ENCODE peak calls at places on chromosomes 12 and 14, in seven cellular contexts. One of them, this sample, is unnamed.
A peak's percentile ranks its signal among the peaks of the same experiment; 100 is the strongest.

GRCh38 chr12:20369164-20370000 is 1.0 kb downstream of the PDE3A start:
- DNase-seq in AG09319: no peak
- DNase-seq in brain microvascular endothelial cell: peak; percentile 70
- DNase-seq in GM13976: peak; percentile 35
- DNase-seq in fibroblast of pulmonary artery: peak; percentile 77
- DNase-seq in NB4: peak; percentile 85
- DNase-seq in B cell: no peak
- DNase-seq in this sample: no peak

GRCh38 chr14:75003250-75004027 is 718 bp downstream of the EIF2B2 start:
- DNase-seq in GM13976: no peak
- DNase-seq in NB4: peak; percentile 10
- DNase-seq in brain microvascular endothelial cell: no peak
- DNase-seq in AG09319: no peak
- DNase-seq in B cell: peak; percentile 12
- DNase-seq in fibroblast of pulmonary artery: no peak
- DNase-seq in this sample: no peak

GRCh38 chr12:123126294-123127144 is 24.4 kb downstream of the PITPNM2 start:
- DNase-seq in AG09319: peak; percentile 92
- DNase-seq in NB4: peak; percentile 49
- DNase-seq in brain microvascular endothelial cell: peak; percentile 99
- DNase-seq in GM13976: no peak
- DNase-seq in B cell: no peak
- DNase-seq in fibroblast of pulmonary artery: peak; percentile 98
- DNase-seq in this sample: no peak

GRCh38 chr12:123550700-123551099 is 17.2 kb upstream of the RILPL1 start:
- DNase-seq in fibroblast of pulmonary artery: no peak
- DNase-seq in B cell: no peak
- DNase-seq in NB4: no peak
- DNase-seq in GM13976: no peak
- DNase-seq in brain microvascular endothelial cell: no peak
- DNase-seq in AG09319: no peak
- DNase-seq in this sample: no peak

GRCh38 chr12:101566318-101566717 is 28.5 kb upstream of the MYBPC1 start:
- DNase-seq in B cell: no peak
- DNase-seq in brain microvascular endothelial cell: no peak
- DNase-seq in NB4: peak; percentile 33
- DNase-seq in fibroblast of pulmonary artery: no peak
- DNase-seq in GM13976: no peak
- DNase-seq in AG09319: no peak
- DNase-seq in this sample: no peak

GRCh38 chr14:99817331-99817730 is 24.1 kb downstream of the EML1 start:
- DNase-seq in NB4: no peak
- DNase-seq in brain microvascular endothelial cell: no peak
- DNase-seq in AG09319: no peak
- DNase-seq in B cell: no peak
- DNase-seq in GM13976: no peak
- DNase-seq in fibroblast of pulmonary artery: no peak
- DNase-seq in this sample: no peak

GRCh38 chr14:26026384-26026783 is 571.4 kb downstream of the NOVA1 start:
- DNase-seq in AG09319: no peak
- DNase-seq in fibroblast of pulmonary artery: no peak
- DNase-seq in GM13976: no peak
- DNase-seq in B cell: no peak
- DNase-seq in NB4: no peak
- DNase-seq in brain microvascular endothelial cell: no peak
- DNase-seq in this sample: no peak

GRCh38 chr12:124332068-124332672 is 37.3 kb downstream of the RFLNA start:
- DNase-seq in fibroblast of pulmonary artery: no peak
- DNase-seq in brain microvascular endothelial cell: no peak
- DNase-seq in B cell: no peak
- DNase-seq in NB4: peak; percentile 37
- DNase-seq in GM13976: no peak
- DNase-seq in AG09319: no peak
- DNase-seq in this sample: no peak

GRCh38 chr14:88995437-88996198 is 171.2 kb downstream of the TTC8 start:
- DNase-seq in B cell: no peak
- DNase-seq in NB4: no peak
- DNase-seq in AG09319: peak; percentile 95
- DNase-seq in fibroblast of pulmonary artery: peak; percentile 66
- DNase-seq in GM13976: no peak
- DNase-seq in brain microvascular endothelial cell: no peak
- DNase-seq in this sample: peak; percentile 96

GRCh38 chr12:87931764-87932163 is 97.4 kb downstream of the C12orf50 start:
- DNase-seq in AG09319: no peak
- DNase-seq in GM13976: no peak
- DNase-seq in B cell: no peak
- DNase-seq in NB4: no peak
- DNase-seq in brain microvascular endothelial cell: peak; percentile 63
- DNase-seq in fibroblast of pulmonary artery: peak; percentile 8
- DNase-seq in this sample: no peak

GRCh38 chr14:58643366-58643765 is 5.6 kb downstream of the DACT1 start:
- DNase-seq in fibroblast of pulmonary artery: no peak
- DNase-seq in brain microvascular endothelial cell: no peak
- DNase-seq in NB4: no peak
- DNase-seq in GM13976: no peak
- DNase-seq in B cell: no peak
- DNase-seq in AG09319: no peak
- DNase-seq in this sample: no peak

GRCh38 chr12:109972821-109973220 is 23.3 kb downstream of the GIT2 start:
- DNase-seq in GM13976: no peak
- DNase-seq in B cell: no peak
- DNase-seq in brain microvascular endothelial cell: no peak
- DNase-seq in AG09319: no peak
- DNase-seq in NB4: no peak
- DNase-seq in fibroblast of pulmonary artery: no peak
- DNase-seq in this sample: no peak

GRCh38 chr12:109968032-109968420 is 28.1 kb downstream of the GIT2 start:
- DNase-seq in fibroblast of pulmonary artery: no peak
- DNase-seq in AG09319: no peak
- DNase-seq in B cell: no peak
- DNase-seq in NB4: no peak
- DNase-seq in brain microvascular endothelial cell: no peak
- DNase-seq in GM13976: no peak
- DNase-seq in this sample: no peak

GRCh38 chr12:109966531-109966930 is 29.6 kb downstream of the GIT2 start:
- DNase-seq in brain microvascular endothelial cell: no peak
- DNase-seq in fibroblast of pulmonary artery: no peak
- DNase-seq in NB4: no peak
- DNase-seq in AG09319: no peak
- DNase-seq in GM13976: no peak
- DNase-seq in B cell: no peak
- DNase-seq in this sample: no peak

GRCh38 chr12:109967383-109968031 is 28.7 kb downstream of the GIT2 start:
- DNase-seq in B cell: no peak
- DNase-seq in GM13976: no peak
- DNase-seq in AG09319: no peak
- DNase-seq in fibroblast of pulmonary artery: no peak
- DNase-seq in NB4: peak; percentile 38
- DNase-seq in brain microvascular endothelial cell: no peak
- DNase-seq in this sample: no peak

DNA sequence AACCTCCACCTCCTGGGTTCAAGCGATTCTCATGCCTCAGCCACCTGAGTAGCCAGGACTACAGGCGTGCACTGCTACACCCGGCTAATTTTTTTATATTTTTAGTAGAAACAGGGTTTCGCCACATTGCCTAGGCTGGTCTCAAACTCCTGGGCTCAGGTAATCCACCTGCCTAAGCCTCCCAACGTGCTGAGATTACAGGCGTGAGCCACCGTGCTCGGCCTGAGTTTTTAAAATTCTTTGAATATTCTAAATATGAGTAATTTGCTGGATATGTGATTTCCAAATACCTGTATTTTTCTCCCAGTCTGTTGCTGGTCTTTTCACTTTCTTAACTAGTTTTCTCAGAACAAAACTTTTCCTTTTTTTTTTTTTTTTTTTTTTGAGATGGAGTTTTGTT is 27.4 kb downstream of the GIT2 start:
- DNase-seq in fibroblast of pulmonary artery: no peak
- DNase-seq in GM13976: no peak
- DNase-seq in brain microvascular endothelial cell: no peak
- DNase-seq in NB4: no peak
- DNase-seq in B cell: no peak
- DNase-seq in AG09319: no peak
- DNase-seq in this sample: no peak
- TF ChIP-seq CTCF in fibroblast of pulmonary artery: no peak
- TF ChIP-seq CTCF in GM13976: no peak
- TF ChIP-seq CTCF in brain microvascular endothelial cell: no peak
- TF ChIP-seq CTCF in NB4: no peak
- TF ChIP-seq CTCF in B cell: no peak
- TF ChIP-seq CTCF in AG09319: no peak
- TF ChIP-seq CTCF in this sample: no peak

DNA sequence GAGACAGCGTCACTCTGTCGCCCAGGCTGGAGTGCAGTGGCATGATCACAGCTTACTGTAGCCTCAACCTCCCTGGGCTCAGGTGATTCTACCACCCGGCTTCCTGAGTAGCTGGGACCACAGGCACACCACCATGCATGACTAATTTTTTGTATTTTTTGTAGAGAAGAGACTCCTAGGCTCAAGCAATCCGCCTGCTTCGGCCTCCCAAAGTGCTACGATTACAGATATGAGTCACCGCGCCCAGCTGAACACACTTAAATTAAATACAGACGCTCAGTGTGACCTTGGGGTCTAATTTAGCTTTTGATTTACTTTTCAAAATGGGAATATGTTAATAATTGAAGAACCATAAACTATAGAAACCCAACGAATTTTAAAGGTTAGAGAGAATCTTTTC is 77.2 kb downstream of the C2CD5 start:
- DNase-seq in GM13976: no peak
- DNase-seq in fibroblast of pulmonary artery: no peak
- DNase-seq in brain microvascular endothelial cell: peak; percentile 78
- DNase-seq in NB4: no peak
- DNase-seq in AG09319: peak; percentile 56
- DNase-seq in B cell: no peak
- DNase-seq in this sample: peak; percentile 13
- TF ChIP-seq CTCF in GM13976: no peak
- TF ChIP-seq CTCF in fibroblast of pulmonary artery: no peak
- TF ChIP-seq CTCF in brain microvascular endothelial cell: no peak
- TF ChIP-seq CTCF in NB4: no peak
- TF ChIP-seq CTCF in AG09319: no peak
- TF ChIP-seq CTCF in B cell: no peak
- TF ChIP-seq CTCF in this sample: no peak

GRCh38 chr12:50132505-50133135 is 20.6 kb downstream of the COX14 start:
- DNase-seq in GM13976: peak; percentile 52
- DNase-seq in NB4: peak; percentile 76
- DNase-seq in brain microvascular endothelial cell: no peak
- DNase-seq in fibroblast of pulmonary artery: no peak
- DNase-seq in AG09319: peak; percentile 19
- DNase-seq in B cell: peak; percentile 30
- DNase-seq in this sample: no peak
- TF ChIP-seq CTCF in GM13976: peak; percentile 42
- TF ChIP-seq CTCF in NB4: peak; percentile 57
- TF ChIP-seq CTCF in brain microvascular endothelial cell: peak; percentile 32
- TF ChIP-seq CTCF in fibroblast of pulmonary artery: no peak
- TF ChIP-seq CTCF in AG09319: peak; percentile 42
- TF ChIP-seq CTCF in B cell: peak; percentile 48
- TF ChIP-seq CTCF in this sample: peak; percentile 76

GRCh38 chr14:76647699-76648298 is 113.5 kb upstream of the VASH1 start:
- DNase-seq in GM13976: peak; percentile 69
- DNase-seq in fibroblast of pulmonary artery: peak; percentile 72
- DNase-seq in B cell: peak; percentile 31
- DNase-seq in AG09319: peak; percentile 11
- DNase-seq in NB4: peak; percentile 68
- DNase-seq in brain microvascular endothelial cell: peak; percentile 29
- DNase-seq in this sample: peak; percentile 7
- TF ChIP-seq CTCF in GM13976: peak; percentile 83
- TF ChIP-seq CTCF in fibroblast of pulmonary artery: peak; percentile 96
- TF ChIP-seq CTCF in B cell: peak; percentile 82
- TF ChIP-seq CTCF in AG09319: peak; percentile 85
- TF ChIP-seq CTCF in NB4: peak; percentile 82
- TF ChIP-seq CTCF in brain microvascular endothelial cell: peak; percentile 93
- TF ChIP-seq CTCF in this sample: peak; percentile 92